ENCODE peak calls at places on chromosomes 4 and X, in ten cellular contexts. One of them, this sample, is unnamed. For H3K36me3 and H3K27me3, the result is how much of the 10 kb centered on the place peaks cover.

GRCh38 chr4:88613417-88613875 is 21.2 kb downstream of the HERC3 start:
- DNase-seq in tibial artery: no peak
- DNase-seq in cardiac muscle cell: peak
- DNase-seq in IMR-90: no peak
- DNase-seq in uterus: no peak
- DNase-seq in endodermal cell: no peak
- DNase-seq in lung: no peak
- DNase-seq in aorta: no peak
- DNase-seq in transverse colon: no peak
- DNase-seq in MM.1S: no peak
- DNase-seq in this sample: no peak

GRCh38 chr4:173025131-173025530 is 143.5 kb upstream of the GALNT7 start:
- DNase-seq in MM.1S: peak
- DNase-seq in tibial artery: no peak
- DNase-seq in lung: peak
- DNase-seq in cardiac muscle cell: peak
- DNase-seq in transverse colon: peak
- DNase-seq in IMR-90: peak
- DNase-seq in endodermal cell: peak
- DNase-seq in aorta: no peak
- DNase-seq in uterus: peak
- DNase-seq in this sample: peak

GRCh38 chr4:76753814-76754213 is 144.1 kb downstream of the SOWAHB start:
- DNase-seq in uterus: no peak
- DNase-seq in tibial artery: no peak
- DNase-seq in transverse colon: no peak
- DNase-seq in MM.1S: no peak
- DNase-seq in endodermal cell: no peak
- DNase-seq in lung: no peak
- DNase-seq in IMR-90: peak
- DNase-seq in cardiac muscle cell: no peak
- DNase-seq in aorta: no peak
- DNase-seq in this sample: no peak

GRCh38 chr4:23068287-23068686 is 375.6 kb downstream of the GBA3 start:
- DNase-seq in lung: no peak
- DNase-seq in cardiac muscle cell: no peak
- DNase-seq in aorta: no peak
- DNase-seq in IMR-90: no peak
- DNase-seq in uterus: no peak
- DNase-seq in MM.1S: no peak
- DNase-seq in transverse colon: no peak
- DNase-seq in endodermal cell: no peak
- DNase-seq in tibial artery: no peak
- DNase-seq in this sample: no peak

GRCh38 chrX:31178064-31178768 is 106.4 kb upstream of the FTHL17 start:
- DNase-seq in MM.1S: no peak
- DNase-seq in transverse colon: no peak
- DNase-seq in uterus: no peak
- DNase-seq in endodermal cell: no peak
- DNase-seq in lung: no peak
- DNase-seq in tibial artery: no peak
- DNase-seq in IMR-90: no peak
- DNase-seq in cardiac muscle cell: no peak
- DNase-seq in aorta: no peak
- DNase-seq in this sample: no peak

GRCh38 chr4:132572210-132572609 is 576.9 kb upstream of the PCDH10 start:
- DNase-seq in transverse colon: no peak
- DNase-seq in cardiac muscle cell: peak
- DNase-seq in uterus: no peak
- DNase-seq in IMR-90: peak
- DNase-seq in aorta: no peak
- DNase-seq in tibial artery: no peak
- DNase-seq in lung: no peak
- DNase-seq in MM.1S: no peak
- DNase-seq in endodermal cell: no peak
- DNase-seq in this sample: no peak

GRCh38 chr4:160026720-160027119 is 923.8 kb downstream of the RAPGEF2 start:
- DNase-seq in endodermal cell: peak
- DNase-seq in uterus: no peak
- DNase-seq in lung: no peak
- DNase-seq in MM.1S: peak
- DNase-seq in tibial artery: no peak
- DNase-seq in aorta: no peak
- DNase-seq in transverse colon: no peak
- DNase-seq in cardiac muscle cell: peak
- DNase-seq in IMR-90: no peak
- DNase-seq in this sample: no peak

GRCh38 chrX:65586491-65586890 is 51.9 kb upstream of the LAS1L start:
- DNase-seq in IMR-90: peak
- DNase-seq in lung: no peak
- DNase-seq in aorta: no peak
- DNase-seq in MM.1S: no peak
- DNase-seq in tibial artery: no peak
- DNase-seq in endodermal cell: no peak
- DNase-seq in cardiac muscle cell: no peak
- DNase-seq in transverse colon: no peak
- DNase-seq in uterus: no peak
- DNase-seq in this sample: no peak

GRCh38 chrX:138859421-138859820 is 147.9 kb upstream of the FGF13 start:
- DNase-seq in tibial artery: no peak
- DNase-seq in lung: no peak
- DNase-seq in aorta: no peak
- DNase-seq in cardiac muscle cell: no peak
- DNase-seq in IMR-90: no peak
- DNase-seq in uterus: no peak
- DNase-seq in transverse colon: no peak
- DNase-seq in MM.1S: no peak
- DNase-seq in endodermal cell: no peak
- DNase-seq in this sample: no peak

GRCh38 chrX:130975947-130976346 is 72.9 kb upstream of the ENOX2 start:
- DNase-seq in uterus: no peak
- DNase-seq in MM.1S: peak
- DNase-seq in lung: no peak
- DNase-seq in cardiac muscle cell: peak
- DNase-seq in tibial artery: no peak
- DNase-seq in endodermal cell: peak
- DNase-seq in IMR-90: peak
- DNase-seq in aorta: no peak
- DNase-seq in transverse colon: peak
- DNase-seq in this sample: no peak

DNA sequence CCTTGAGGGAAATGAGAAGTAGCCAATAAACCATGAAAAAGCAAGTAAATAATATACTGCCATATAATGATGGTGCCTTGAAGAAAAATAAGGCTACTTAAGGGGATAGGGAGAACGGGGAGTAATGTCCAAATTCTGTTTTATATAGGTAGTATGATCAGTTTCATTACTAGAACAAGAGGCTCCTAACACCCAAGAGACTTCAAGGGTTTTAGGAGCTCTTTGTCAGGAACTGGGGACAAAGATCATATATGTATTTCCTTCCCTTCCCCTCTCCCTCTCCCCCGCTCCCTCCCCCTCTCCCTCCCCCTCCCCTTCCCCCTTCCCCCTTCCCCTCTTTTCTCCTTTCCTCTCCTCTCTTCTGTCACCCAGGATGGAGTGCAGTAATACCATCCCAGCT is 127.3 kb downstream of the PTPN13 start:
- DNase-seq in aorta: no peak
- DNase-seq in cardiac muscle cell: no peak
- DNase-seq in tibial artery: no peak
- DNase-seq in lung: no peak
- DNase-seq in IMR-90: no peak
- DNase-seq in uterus: no peak
- DNase-seq in endodermal cell: no peak
- DNase-seq in MM.1S: no peak
- DNase-seq in transverse colon: no peak
- DNase-seq in this sample: no peak
- H3K36me3 ChIP-seq in aorta: under half
- H3K36me3 ChIP-seq in cardiac muscle cell: under half
- H3K36me3 ChIP-seq in tibial artery: under half
- H3K36me3 ChIP-seq in lung: under half
- H3K36me3 ChIP-seq in IMR-90: under half
- H3K36me3 ChIP-seq in uterus: under half
- H3K36me3 ChIP-seq in endodermal cell: half or more
- H3K36me3 ChIP-seq in MM.1S: under half
- H3K36me3 ChIP-seq in transverse colon: under half
- H3K36me3 ChIP-seq in this sample: under half

DNA sequence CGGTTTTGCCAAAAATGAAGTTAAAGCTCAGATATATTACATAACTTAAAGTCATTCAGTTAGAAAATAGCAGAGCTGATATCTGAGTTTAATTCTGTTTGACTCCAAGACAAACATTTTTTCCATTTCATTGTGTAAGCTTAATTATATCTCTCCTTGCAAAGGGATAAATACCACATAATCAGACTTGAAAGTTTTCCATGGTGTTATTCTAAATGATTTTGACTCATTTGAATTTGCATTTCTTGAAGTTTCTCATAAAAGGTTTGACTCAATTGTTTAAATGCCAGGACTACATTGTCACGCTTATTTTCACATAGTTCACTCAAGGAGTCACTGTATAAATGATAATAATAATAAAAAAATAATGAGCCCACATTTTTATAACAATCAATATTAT is 39.4 kb upstream of the DDX60 start:
- DNase-seq in MM.1S: no peak
- DNase-seq in uterus: no peak
- DNase-seq in IMR-90: no peak
- DNase-seq in lung: no peak
- DNase-seq in endodermal cell: no peak
- DNase-seq in cardiac muscle cell: no peak
- DNase-seq in tibial artery: no peak
- DNase-seq in transverse colon: no peak
- DNase-seq in aorta: no peak
- DNase-seq in this sample: no peak
- H3K27me3 ChIP-seq in MM.1S: under half
- H3K27me3 ChIP-seq in uterus: under half
- H3K27me3 ChIP-seq in IMR-90: under half
- H3K27me3 ChIP-seq in lung: under half
- H3K27me3 ChIP-seq in endodermal cell: under half
- H3K27me3 ChIP-seq in cardiac muscle cell: under half
- H3K27me3 ChIP-seq in tibial artery: under half
- H3K27me3 ChIP-seq in transverse colon: under half
- H3K27me3 ChIP-seq in aorta: under half
- H3K27me3 ChIP-seq in this sample: under half

GRCh38 chrX:15601932-15602331 is 1.2 kb upstream of the ACE2 start:
- DNase-seq in uterus: no peak
- DNase-seq in aorta: no peak
- DNase-seq in endodermal cell: no peak
- DNase-seq in tibial artery: no peak
- DNase-seq in cardiac muscle cell: no peak
- DNase-seq in IMR-90: no peak
- DNase-seq in MM.1S: no peak
- DNase-seq in transverse colon: no peak
- DNase-seq in lung: peak
- DNase-seq in this sample: no peak

GRCh38 chrX:15602761-15603160 is 2.0 kb upstream of the ACE2 start:
- DNase-seq in endodermal cell: no peak
- DNase-seq in cardiac muscle cell: no peak
- DNase-seq in transverse colon: no peak
- DNase-seq in IMR-90: no peak
- DNase-seq in uterus: no peak
- DNase-seq in tibial artery: no peak
- DNase-seq in lung: no peak
- DNase-seq in MM.1S: no peak
- DNase-seq in aorta: no peak
- DNase-seq in this sample: no peak

GRCh38 chrX:15606064-15606590 is 5.4 kb upstream of the ACE2 start:
- DNase-seq in IMR-90: no peak
- DNase-seq in lung: no peak
- DNase-seq in transverse colon: no peak
- DNase-seq in aorta: no peak
- DNase-seq in cardiac muscle cell: no peak
- DNase-seq in MM.1S: no peak
- DNase-seq in uterus: no peak
- DNase-seq in tibial artery: no peak
- DNase-seq in endodermal cell: no peak
- DNase-seq in this sample: no peak

GRCh38 chrX:15605233-15605632 is 4.5 kb upstream of the ACE2 start:
- DNase-seq in tibial artery: no peak
- DNase-seq in lung: no peak
- DNase-seq in IMR-90: no peak
- DNase-seq in aorta: no peak
- DNase-seq in endodermal cell: no peak
- DNase-seq in uterus: no peak
- DNase-seq in cardiac muscle cell: no peak
- DNase-seq in MM.1S: no peak
- DNase-seq in transverse colon: no peak
- DNase-seq in this sample: no peak

DNA sequence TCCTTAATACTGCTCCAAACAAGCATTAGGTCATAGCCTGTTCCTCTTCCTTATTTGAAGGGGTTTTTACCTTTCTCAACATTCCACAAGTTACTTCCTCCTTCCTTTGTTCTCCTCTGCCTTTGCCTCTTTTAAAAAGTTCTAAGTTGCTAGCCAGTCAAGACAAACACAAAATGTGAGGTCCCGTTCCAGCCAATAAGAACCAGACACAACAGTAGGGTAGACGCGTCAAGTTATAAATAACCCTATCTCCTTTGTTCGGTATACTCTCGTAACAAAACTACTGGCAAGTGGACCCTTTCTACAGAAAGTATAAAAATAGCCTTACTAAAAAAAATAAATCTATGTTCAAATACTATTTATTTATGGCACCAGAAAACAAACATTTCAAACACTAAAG is 6.3 kb upstream of the ACE2 start:
- DNase-seq in cardiac muscle cell: no peak
- DNase-seq in uterus: no peak
- DNase-seq in MM.1S: no peak
- DNase-seq in lung: no peak
- DNase-seq in aorta: no peak
- DNase-seq in IMR-90: no peak
- DNase-seq in transverse colon: no peak
- DNase-seq in tibial artery: no peak
- DNase-seq in endodermal cell: no peak
- DNase-seq in this sample: no peak
- H3K27ac ChIP-seq in cardiac muscle cell: no peak
- H3K27ac ChIP-seq in uterus: no peak
- H3K27ac ChIP-seq in MM.1S: no peak
- H3K27ac ChIP-seq in lung: no peak
- H3K27ac ChIP-seq in aorta: no peak
- H3K27ac ChIP-seq in IMR-90: no peak
- H3K27ac ChIP-seq in transverse colon: no peak
- H3K27ac ChIP-seq in tibial artery: no peak
- H3K27ac ChIP-seq in endodermal cell: no peak
- H3K27ac ChIP-seq in this sample: no peak

DNA sequence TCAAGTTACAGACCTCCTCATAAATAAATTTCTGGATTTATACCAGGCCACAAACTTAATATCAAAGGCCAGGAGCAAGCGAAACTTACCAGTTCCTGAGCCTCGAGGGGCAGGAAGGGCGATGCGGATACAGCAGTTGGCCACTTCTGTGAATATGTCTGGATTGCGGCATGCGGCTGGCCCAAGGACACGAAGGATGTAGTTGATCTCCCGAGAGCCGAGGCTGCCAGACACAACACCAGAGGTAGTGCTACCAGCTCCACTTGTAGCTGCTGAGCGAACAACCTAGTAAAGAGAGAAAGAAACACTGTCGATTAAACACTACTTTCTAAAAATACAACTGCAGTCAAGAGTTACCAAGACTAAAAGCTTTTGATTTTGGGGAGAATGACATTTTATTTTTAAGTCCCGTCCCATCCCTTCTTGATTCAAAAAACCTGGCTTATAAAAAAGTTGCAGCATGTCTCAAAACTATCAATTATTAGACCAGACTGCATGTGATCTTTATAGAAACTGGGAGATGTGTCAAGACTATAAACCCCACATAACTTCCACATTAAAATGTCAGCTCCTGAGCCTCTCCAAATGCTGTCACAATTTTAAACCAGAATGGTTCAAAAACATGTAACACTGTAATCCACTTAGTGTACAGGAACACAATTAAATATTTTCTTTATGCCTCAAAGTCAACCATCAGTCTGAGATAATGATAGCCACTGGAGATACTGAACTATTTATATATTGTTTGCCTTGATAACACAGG is 105.6 kb downstream of the HUWE1 start:
- DNase-seq in aorta: no peak
- DNase-seq in uterus: no peak
- DNase-seq in cardiac muscle cell: no peak
- DNase-seq in lung: no peak
- DNase-seq in transverse colon: no peak
- DNase-seq in tibial artery: no peak
- DNase-seq in MM.1S: no peak
- DNase-seq in IMR-90: no peak
- DNase-seq in endodermal cell: no peak
- DNase-seq in this sample: no peak
- H3K36me3 ChIP-seq in aorta: under half
- H3K36me3 ChIP-seq in uterus: under half
- H3K36me3 ChIP-seq in cardiac muscle cell: under half
- H3K36me3 ChIP-seq in lung: under half
- H3K36me3 ChIP-seq in transverse colon: under half
- H3K36me3 ChIP-seq in tibial artery: under half
- H3K36me3 ChIP-seq in MM.1S: under half
- H3K36me3 ChIP-seq in IMR-90: under half
- H3K36me3 ChIP-seq in endodermal cell: half or more
- H3K36me3 ChIP-seq in this sample: under half